ENCODE peak calls at places on chromosomes 6 and 20, in eight cellular contexts. L is sigmoid colon, I is PC-9, K is esophagus muscularis mucosa, M is cardiac muscle cell, V is right atrium auricular region, B is MM.1S, F is transverse colon. R is an unnamed sample.
A peak's percentile ranks its signal among the peaks of the same experiment; 100 is the strongest.

GRCh38 chr6:158529629-158530028 is 30.3 kb upstream of the TMEM181 start:
- DNase-seq in L (no peak), I (no peak), K (no peak), M (no peak), V (peak; percentile 38), B (no peak), F (no peak), R (no peak)

GRCh38 chr6:151440930-151441329 is 11.0 kb downstream of the RMND1 start:
- DNase-seq in L (no peak), I (no peak), K (no peak), M (peak; percentile 60), V (no peak), B (peak; percentile 38), F (no peak), R (peak; percentile 16)

GRCh38 chr20:21436186-21436585 is 38.9 kb upstream of the NKX2-4 start:
- DNase-seq in L (no peak), I (peak; percentile 46), K (no peak), M (peak; percentile 32), V (no peak), B (no peak), F (no peak), R (no peak)

GRCh38 chr6:90294989-90295853 is 1.4 kb downstream of the BACH2 start:
- DNase-seq in L (peak; percentile 72), I (no peak), K (no peak), M (peak; percentile 43), V (no peak), B (peak; percentile 39), F (peak; percentile 32), R (peak; percentile 70)

GRCh38 chr6:33088931-33089640 is 13.3 kb downstream of the HLA-DPB1 start:
- DNase-seq in L (no peak), I (no peak), K (peak; percentile 75), M (peak; percentile 56), V (no peak), B (no peak), F (no peak), R (no peak)

GRCh38 chr6:144415014-144415413 is 129.9 kb downstream of the UTRN start:
- DNase-seq in L (no peak), I (peak; percentile 87), K (no peak), M (peak; percentile 71), V (no peak), B (no peak), F (no peak), R (no peak)

GRCh38 chr6:144134737-144135136 is 15.6 kb upstream of the STX11 start:
- DNase-seq in L (no peak), I (no peak), K (no peak), M (no peak), V (no peak), B (no peak), F (no peak), R (no peak)

GRCh38 chr6:149864578-149865535 is 698 bp upstream of the LRP11 start:
- DNase-seq in L (peak; percentile 85), I (peak; percentile 58), K (no peak), M (peak; percentile 76), V (peak; percentile 68), B (peak; percentile 53), F (no peak), R (peak; percentile 81)

GRCh38 chr20:60658661-60659060 is 593.4 kb upstream of the CDH4 start:
- DNase-seq in L (no peak), I (no peak), K (no peak), M (no peak), V (no peak), B (no peak), F (no peak), R (no peak)

GRCh38 chr20:1987826-1988225 is 6.0 kb downstream of the PDYN start:
- DNase-seq in L (no peak), I (no peak), K (no peak), M (peak; percentile 31), V (no peak), B (no peak), F (no peak), R (no peak)

GRCh38 chr20:11686900-11687543 is 230.7 kb upstream of the BTBD3 start:
- DNase-seq in L (peak; percentile 59), I (no peak), K (no peak), M (peak; percentile 33), V (no peak), B (no peak), F (peak; percentile 30), R (no peak)

GRCh38 chr6:116100419-116101297 is at the start of gene NT5DC1:
- DNase-seq in L (peak; percentile 88), I (peak; percentile 76), K (peak; percentile 94), M (peak; percentile 81), V (peak; percentile 87), B (peak; percentile 85), F (peak; percentile 92), R (peak; percentile 90)

GRCh38 chr6:32220021-32220420 is 3.8 kb downstream of the NOTCH4 start:
- DNase-seq in L (peak; percentile 55), I (no peak), K (no peak), M (no peak), V (no peak), B (no peak), F (no peak), R (no peak)

GRCh38 chr20:62832212-62832922 is 15.5 kb downstream of the COL9A3 start:
- DNase-seq in L (peak; percentile 74), I (peak; percentile 32), K (no peak), M (no peak), V (no peak), B (peak; percentile 79), F (peak; percentile 82), R (peak; percentile 87)

GRCh38 chr6:31473780-31474725 is 23.9 kb upstream of the MICB start:
- DNase-seq in L (no peak), I (peak; percentile 71), K (peak; percentile 89), M (peak; percentile 43), V (no peak), B (peak; percentile 23), F (no peak), R (no peak)

GRCh38 chr6:57324538-57324937 is 7.1 kb downstream of the PRIM2 start:
- DNase-seq in L (no peak), I (no peak), K (no peak), M (no peak), V (no peak), B (peak; percentile 11), F (no peak), R (peak; percentile 34)

GRCh38 chr20:38932457-38933120 is 6.4 kb downstream of the FAM83D start:
- DNase-seq in L (no peak), I (peak; percentile 43), K (peak; percentile 92), M (peak; percentile 92), V (no peak), B (no peak), F (no peak), R (no peak)

GRCh38 chr20:52129611-52130010 is 62.0 kb downstream of the ZFP64 start:
- DNase-seq in L (no peak), I (no peak), K (peak; percentile 80), M (no peak), V (no peak), B (no peak), F (no peak), R (no peak)

GRCh38 chr6:134185277-134185676 is 132.6 kb downstream of the SGK1 start:
- DNase-seq in L (no peak), I (no peak), K (peak; percentile 21), M (no peak), V (no peak), B (peak; percentile 52), F (no peak), R (no peak)

GRCh38 chr6:162638931-162639574 is 88.5 kb downstream of the PRKN start:
- DNase-seq in L (no peak), I (no peak), K (no peak), M (no peak), V (no peak), B (no peak), F (no peak), R (no peak)

GRCh38 chr6:64681416-64682160 is 1025.4 kb downstream of the EYS start:
- DNase-seq in L (no peak), I (no peak), K (no peak), M (peak; percentile 88), V (no peak), B (no peak), F (no peak), R (no peak)

DNA sequence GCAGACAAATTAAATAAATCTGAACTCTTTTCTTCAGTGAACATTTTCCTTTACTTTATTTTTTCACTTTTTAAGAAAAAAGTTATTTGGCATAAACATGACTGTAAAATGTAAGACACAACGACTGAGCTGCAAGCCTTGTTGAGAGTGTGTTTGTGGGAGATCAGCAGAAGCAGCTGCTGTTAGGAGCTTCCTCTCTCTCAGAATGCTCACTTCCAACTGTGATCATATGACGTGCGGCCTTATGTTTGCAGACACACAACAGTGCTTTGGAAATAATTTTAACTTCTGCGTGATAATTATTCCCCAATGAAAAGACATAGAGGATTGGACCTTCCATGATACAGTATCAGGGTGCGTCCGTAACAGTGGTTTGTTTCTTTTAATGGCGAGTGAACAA is 104.0 kb downstream of the ARHGAP18 start:
- DNase-seq in L (no peak), I (no peak), K (no peak), M (no peak), V (no peak), B (no peak), F (no peak), R (no peak)
- H3K27ac ChIP-seq in L (no peak overlapping the region), I (no peak overlapping the region), K (no peak overlapping the region), M (no peak overlapping the region), V (no peak overlapping the region), B (peak overlapping the region; percentile 82), F (no peak overlapping the region), R (no peak overlapping the region)

DNA sequence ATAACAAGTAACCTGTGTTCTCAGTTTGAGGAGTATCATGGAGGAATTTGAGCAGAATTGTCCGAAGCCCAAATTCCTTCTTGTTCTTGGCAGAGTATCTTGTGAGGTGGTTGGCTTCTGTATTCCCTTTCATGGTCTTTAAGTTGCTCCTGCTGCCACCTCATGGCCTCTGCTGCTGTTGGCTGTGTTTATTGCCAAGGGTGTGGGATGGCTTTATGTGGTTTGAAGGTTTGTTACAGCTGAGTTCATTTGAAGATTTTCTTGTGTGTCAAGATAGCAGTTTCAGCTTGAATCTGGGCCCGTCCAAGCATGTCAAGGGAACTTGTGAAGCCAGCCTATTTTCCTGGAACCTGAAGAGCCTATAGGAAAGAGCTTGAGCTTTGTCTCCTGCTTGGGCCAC is 20.2 kb upstream of the TTK start:
- DNase-seq in L (no peak), I (no peak), K (no peak), M (peak; percentile 33), V (no peak), B (no peak), F (peak; percentile 11), R (no peak)
- H3K4me3 ChIP-seq in L (no peak overlapping the region), I (no peak overlapping the region), K (no peak overlapping the region), M (no peak overlapping the region), V (no peak overlapping the region), B (no peak overlapping the region), F (no peak overlapping the region), R (no peak overlapping the region)

GRCh38 chr20:50224553-50225255 is 34.1 kb downstream of the CEBPB start:
- DNase-seq in L (peak; percentile 97), I (peak; percentile 72), K (peak; percentile 93), M (peak; percentile 95), V (peak; percentile 91), B (no peak), F (peak; percentile 65), R (no peak)
- TF ChIP-seq CTCF in L (no peak), I (peak; percentile 52), K (peak; percentile 3), M (peak; percentile 38), V (peak; percentile 32), B (no peak), F (no peak), R (peak; percentile 47)

DNA sequence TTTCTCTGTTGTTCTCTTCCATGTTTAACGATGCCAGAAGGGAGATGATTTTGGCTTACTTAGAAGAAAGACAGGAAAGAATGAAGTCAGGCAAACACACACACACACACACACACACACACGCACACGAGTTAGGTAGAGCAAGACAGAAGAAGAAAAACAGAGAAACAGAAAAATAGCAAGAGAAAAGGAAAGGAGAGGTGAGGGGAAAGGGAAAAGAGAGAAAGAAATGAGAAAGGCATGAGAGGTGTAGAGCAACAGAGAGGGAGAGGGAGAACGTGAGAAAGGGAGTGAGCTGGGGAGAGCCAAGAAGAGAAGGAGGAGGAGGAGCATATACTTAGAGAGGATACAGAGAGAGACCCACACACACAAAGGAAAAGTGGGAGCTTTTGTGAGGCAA is 385.3 kb downstream of the DOK5 start:
- DNase-seq in L (no peak), I (no peak), K (no peak), M (no peak), V (no peak), B (no peak), F (no peak), R (no peak)
- H3K27ac ChIP-seq in L (no peak overlapping the region), I (no peak overlapping the region), K (no peak overlapping the region), M (no peak overlapping the region), V (no peak overlapping the region), B (no peak overlapping the region), F (no peak overlapping the region), R (no peak overlapping the region)

R was measured in OCI-LY7.